ENCODE peak calls at places on chromosomes 2 and 18, in eight cellular contexts. K, A, Z, U, B, Y, V and J are unnamed samples.

GRCh38 chr2:239819091-239819973 is 205.8 kb downstream of the NDUFA10 start:
- DNase-seq in K (no peak), A (no peak), Z (no peak), U (no peak), B (peak), Y (peak), V (peak), J (peak)

GRCh38 chr2:233005096-233005495 is 8.0 kb downstream of the NGEF start:
- DNase-seq in K (no peak), A (no peak), Z (no peak), U (no peak), B (no peak), Y (no peak), V (no peak), J (no peak)

GRCh38 chr2:160338891-160339290 is 138.8 kb upstream of the ITGB6 start:
- DNase-seq in K (no peak), A (no peak), Z (no peak), U (peak), B (no peak), Y (peak), V (no peak), J (no peak)

GRCh38 chr2:72815655-72816268 is 10.1 kb downstream of the EXOC6B start:
- DNase-seq in K (no peak), A (no peak), Z (no peak), U (no peak), B (no peak), Y (no peak), V (peak), J (no peak)

GRCh38 chr2:54139210-54139609 is 23.8 kb downstream of the ACYP2 start:
- DNase-seq in K (no peak), A (no peak), Z (no peak), U (no peak), B (no peak), Y (no peak), V (no peak), J (no peak)

GRCh38 chr2:158723921-158724802 is 71.0 kb upstream of the DAPL1 start:
- DNase-seq in K (peak), A (peak), Z (peak), U (no peak), B (peak), Y (no peak), V (no peak), J (peak)

GRCh38 chr2:99141110-99142108 is at the start of gene C2orf15:
- DNase-seq in K (peak), A (peak), Z (peak), U (peak), B (peak), Y (peak), V (peak), J (peak)

GRCh38 chr2:173232956-173233744 is 121.5 kb upstream of the CDCA7 start:
- DNase-seq in K (no peak), A (no peak), Z (no peak), U (no peak), B (no peak), Y (no peak), V (no peak), J (no peak)

GRCh38 chr2:46967990-46968647 is 52.5 kb upstream of the MCFD2 start:
- DNase-seq in K (peak), A (peak), Z (peak), U (peak), B (peak), Y (peak), V (peak), J (peak)

GRCh38 chr2:60567092-60567491 is 13.6 kb upstream of the BCL11A start:
- DNase-seq in K (no peak), A (no peak), Z (no peak), U (no peak), B (no peak), Y (no peak), V (no peak), J (no peak)

GRCh38 chr18:36536426-36536825 is 238.9 kb downstream of the FHOD3 start:
- DNase-seq in K (no peak), A (no peak), Z (no peak), U (no peak), B (no peak), Y (no peak), V (no peak), J (no peak)

GRCh38 chr2:215436705-215437570 is 1.1 kb upstream of the FN1 start:
- DNase-seq in K (peak), A (no peak), Z (peak), U (no peak), B (peak), Y (no peak), V (no peak), J (no peak)

GRCh38 chr2:236117861-236118269 is 50.3 kb downstream of the GBX2 start:
- DNase-seq in K (no peak), A (no peak), Z (no peak), U (no peak), B (no peak), Y (no peak), V (no peak), J (no peak)

GRCh38 chr2:49241991-49242390 is 87.7 kb upstream of the FSHR start:
- DNase-seq in K (no peak), A (no peak), Z (no peak), U (no peak), B (no peak), Y (no peak), V (no peak), J (no peak)

GRCh38 chr2:235051436-235052260 is 99.8 kb downstream of the SH3BP4 start:
- DNase-seq in K (no peak), A (no peak), Z (no peak), U (no peak), B (peak), Y (no peak), V (no peak), J (no peak)

GRCh38 chr2:157173740-157174184 is 83.7 kb upstream of the GALNT5 start:
- DNase-seq in K (peak), A (peak), Z (peak), U (no peak), B (no peak), Y (no peak), V (no peak), J (no peak)

GRCh38 chr2:25977768-25978167 is 4.5 kb downstream of the KIF3C start:
- DNase-seq in K (no peak), A (peak), Z (peak), U (no peak), B (no peak), Y (no peak), V (no peak), J (no peak)

GRCh38 chr2:60834270-60834717 is 47.1 kb upstream of the REL start:
- DNase-seq in K (no peak), A (no peak), Z (no peak), U (no peak), B (no peak), Y (no peak), V (no peak), J (no peak)

GRCh38 chr2:112712903-112713584 is 7.8 kb upstream of the NT5DC4 start:
- DNase-seq in K (no peak), A (no peak), Z (no peak), U (no peak), B (no peak), Y (no peak), V (peak), J (no peak)

GRCh38 chr2:39437522-39438296 is 624 bp upstream of the MAP4K3 start:
- DNase-seq in K (peak), A (peak), Z (peak), U (peak), B (peak), Y (peak), V (peak), J (peak)

GRCh38 chr2:69493268-69493667 is 56.0 kb upstream of the NFU1 start:
- DNase-seq in K (no peak), A (no peak), Z (no peak), U (no peak), B (peak), Y (no peak), V (no peak), J (no peak)

GRCh38 chr2:238141541-238142318 is 3.3 kb downstream of the KLHL30 start:
- DNase-seq in K (peak), A (peak), Z (peak), U (no peak), B (peak), Y (no peak), V (no peak), J (peak)

GRCh38 chr18:1708006-1708405 is 803.3 kb downstream of the ADCYAP1 start:
- DNase-seq in K (no peak), A (no peak), Z (no peak), U (no peak), B (no peak), Y (no peak), V (no peak), J (no peak)

GRCh38 chr2:82652117-82652516 is 1807.0 kb downstream of the SUCLG1 start:
- DNase-seq in K (no peak), A (no peak), Z (no peak), U (no peak), B (no peak), Y (no peak), V (no peak), J (no peak)

GRCh38 chr2:162298669-162299335 is 19.7 kb downstream of the IFIH1 start:
- DNase-seq in K (no peak), A (no peak), Z (no peak), U (no peak), B (no peak), Y (no peak), V (no peak), J (no peak)

GRCh38 chr2:53259395-53260009 is 508.1 kb upstream of the CHAC2 start:
- DNase-seq in K (no peak), A (no peak), Z (no peak), U (no peak), B (no peak), Y (no peak), V (no peak), J (no peak)

GRCh38 chr2:46580416-46580815 is 101.1 kb downstream of the TMEM247 start:
- DNase-seq in K (no peak), A (no peak), Z (no peak), U (no peak), B (no peak), Y (no peak), V (no peak), J (no peak)

GRCh38 chr2:216539791-216540241 is 41.2 kb downstream of the RPL37A start:
- DNase-seq in K (peak), A (no peak), Z (no peak), U (no peak), B (peak), Y (no peak), V (peak), J (no peak)

GRCh38 chr2:39099820-39100728 is 20.8 kb downstream of the SOS1 start:
- DNase-seq in K (no peak), A (no peak), Z (no peak), U (no peak), B (no peak), Y (no peak), V (no peak), J (no peak)

GRCh38 chr2:23788100-23788499 is 138.8 kb downstream of the ATAD2B start:
- DNase-seq in K (no peak), A (no peak), Z (no peak), U (no peak), B (no peak), Y (no peak), V (no peak), J (no peak)

GRCh38 chr2:188158337-188159100 is 133.2 kb upstream of the GULP1 start:
- DNase-seq in K (no peak), A (no peak), Z (no peak), U (no peak), B (no peak), Y (no peak), V (no peak), J (no peak)

GRCh38 chr2:52036853-52037252 is 1004.9 kb upstream of the NRXN1 start:
- DNase-seq in K (no peak), A (no peak), Z (no peak), U (no peak), B (no peak), Y (no peak), V (no peak), J (no peak)

GRCh38 chr2:172722481-172722880 is 13.2 kb upstream of the RAPGEF4 start:
- DNase-seq in K (no peak), A (no peak), Z (no peak), U (no peak), B (no peak), Y (no peak), V (no peak), J (no peak)

GRCh38 chr2:25213229-25213628 is 44.8 kb upstream of the POMC start:
- DNase-seq in K (no peak), A (no peak), Z (no peak), U (no peak), B (no peak), Y (no peak), V (no peak), J (peak)

GRCh38 chr18:5196253-5197031 is 615 bp downstream of the AKAIN1 start:
- DNase-seq in K (no peak), A (no peak), Z (no peak), U (no peak), B (no peak), Y (no peak), V (peak), J (no peak)

GRCh38 chr18:67520276-67521035 is 3.9 kb upstream of the DSEL start:
- DNase-seq in K (no peak), A (no peak), Z (no peak), U (peak), B (no peak), Y (peak), V (no peak), J (no peak)

GRCh38 chr18:67517224-67517765 is 775 bp upstream of the DSEL start:
- DNase-seq in K (no peak), A (no peak), Z (no peak), U (peak), B (no peak), Y (peak), V (peak), J (peak)

GRCh38 chr18:67516432-67517223 is at the start of gene DSEL:
- DNase-seq in K (peak), A (peak), Z (peak), U (peak), B (peak), Y (peak), V (peak), J (peak)

GRCh38 chr18:67518566-67518965 is 2.0 kb upstream of the DSEL start:
- DNase-seq in K (no peak), A (no peak), Z (no peak), U (no peak), B (no peak), Y (no peak), V (no peak), J (no peak)

GRCh38 chr18:67519582-67519981 is 3.1 kb upstream of the DSEL start:
- DNase-seq in K (no peak), A (no peak), Z (no peak), U (no peak), B (no peak), Y (no peak), V (no peak), J (no peak)
- TF ChIP-seq POLR2A in K (no peak), A (no peak), Z (no peak), U (no peak), B (no peak), Y (no peak), V (no peak), J (no peak)

DNA sequence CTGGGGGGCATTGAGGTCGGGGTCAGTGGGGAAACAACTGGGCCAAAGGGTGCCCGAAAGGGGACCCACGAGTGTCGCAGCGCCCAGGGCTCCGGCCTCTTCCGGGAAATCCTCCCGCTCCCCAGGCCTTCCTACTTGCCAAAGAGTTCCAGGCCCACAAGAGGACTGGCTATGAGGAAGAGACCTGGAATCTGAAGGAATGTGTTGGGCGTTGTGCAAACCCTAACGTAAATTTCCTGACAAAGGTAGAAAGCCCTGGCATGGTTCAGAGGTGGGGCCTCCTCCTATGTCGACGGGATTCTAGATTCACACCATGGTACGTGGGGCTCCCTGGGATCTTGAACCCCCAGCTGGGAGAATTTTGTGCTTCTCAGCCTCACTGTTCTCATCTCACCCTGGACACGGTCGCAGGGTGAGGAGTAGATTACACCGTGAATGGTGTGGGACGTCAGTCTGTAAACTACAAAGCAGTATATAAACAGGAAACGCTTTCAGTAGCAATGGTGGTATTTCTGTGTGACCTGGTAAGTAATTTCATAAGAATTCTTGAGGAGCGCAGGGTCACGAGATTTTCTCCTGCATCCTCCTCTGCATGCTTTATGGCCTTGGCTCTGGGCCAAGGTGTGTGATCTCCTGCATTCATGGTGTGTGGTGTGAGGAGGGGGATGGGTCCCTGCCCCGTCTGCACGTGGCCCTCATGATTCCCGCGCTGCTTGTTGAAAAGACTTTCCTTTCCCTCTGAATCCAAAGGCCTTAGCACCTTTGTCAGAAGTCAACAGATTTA is 868 bp downstream of the HSBP1L1 start:
- DNase-seq in K (no peak), A (peak), Z (no peak), U (peak), B (peak), Y (peak), V (peak), J (peak)
- TF ChIP-seq POLR2A in K (no peak), A (no peak), Z (no peak), U (no peak), B (no peak), Y (no peak), V (no peak), J (no peak)

GRCh38 chr2:74834806-74835755 is 1.2 kb downstream of the HK2 start:
- DNase-seq in K (no peak), A (peak), Z (no peak), U (peak), B (peak), Y (no peak), V (no peak), J (peak)
- TF ChIP-seq POLR2A in K (peak), A (no peak), Z (no peak), U (no peak), B (no peak), Y (no peak), V (no peak), J (no peak)

GRCh38 chr2:178799305-178799704 is 7.9 kb downstream of the TTN start:
- DNase-seq in K (no peak), A (no peak), Z (no peak), U (no peak), B (no peak), Y (no peak), V (no peak), J (no peak)

GRCh38 chr2:178796079-178796677 is 11.0 kb downstream of the TTN start:
- DNase-seq in K (no peak), A (peak), Z (no peak), U (no peak), B (no peak), Y (no peak), V (no peak), J (peak)

GRCh38 chr2:178804791-178805190 is 2.4 kb downstream of the TTN start:
- DNase-seq in K (no peak), A (peak), Z (peak), U (no peak), B (no peak), Y (no peak), V (no peak), J (peak)

DNA sequence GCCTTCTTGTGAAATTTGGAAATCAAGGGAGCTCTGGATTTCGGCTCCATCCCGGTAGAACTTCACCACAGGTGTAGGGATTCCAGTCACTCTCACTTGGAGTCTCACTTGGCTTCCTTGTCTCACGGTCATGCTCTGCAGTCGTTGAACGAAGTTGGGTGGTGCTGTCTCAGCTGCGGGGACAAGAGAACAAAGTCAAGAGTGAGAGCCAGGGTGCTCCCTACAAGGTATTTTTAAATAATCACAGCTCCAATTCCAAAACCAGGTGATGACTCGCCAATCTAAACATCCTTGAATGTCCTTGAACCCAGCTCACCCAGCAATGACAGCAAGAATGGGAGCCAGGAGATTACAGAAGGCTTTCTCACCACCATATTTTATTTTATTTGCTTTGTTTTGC is 6.7 kb downstream of the TTN start:
- DNase-seq in K (no peak), A (no peak), Z (no peak), U (no peak), B (no peak), Y (no peak), V (no peak), J (no peak)
- TF ChIP-seq POLR2A in K (no peak), A (no peak), Z (no peak), U (no peak), B (no peak), Y (no peak), V (no peak), J (no peak)

GRCh38 chr2:241863021-241863954 is 4.6 kb upstream of the PDCD1 start:
- DNase-seq in K (no peak), A (no peak), Z (no peak), U (peak), B (no peak), Y (peak), V (no peak), J (no peak)
- TF ChIP-seq POLR2A in K (no peak), A (no peak), Z (no peak), U (no peak), B (no peak), Y (no peak), V (no peak), J (no peak)

DNA sequence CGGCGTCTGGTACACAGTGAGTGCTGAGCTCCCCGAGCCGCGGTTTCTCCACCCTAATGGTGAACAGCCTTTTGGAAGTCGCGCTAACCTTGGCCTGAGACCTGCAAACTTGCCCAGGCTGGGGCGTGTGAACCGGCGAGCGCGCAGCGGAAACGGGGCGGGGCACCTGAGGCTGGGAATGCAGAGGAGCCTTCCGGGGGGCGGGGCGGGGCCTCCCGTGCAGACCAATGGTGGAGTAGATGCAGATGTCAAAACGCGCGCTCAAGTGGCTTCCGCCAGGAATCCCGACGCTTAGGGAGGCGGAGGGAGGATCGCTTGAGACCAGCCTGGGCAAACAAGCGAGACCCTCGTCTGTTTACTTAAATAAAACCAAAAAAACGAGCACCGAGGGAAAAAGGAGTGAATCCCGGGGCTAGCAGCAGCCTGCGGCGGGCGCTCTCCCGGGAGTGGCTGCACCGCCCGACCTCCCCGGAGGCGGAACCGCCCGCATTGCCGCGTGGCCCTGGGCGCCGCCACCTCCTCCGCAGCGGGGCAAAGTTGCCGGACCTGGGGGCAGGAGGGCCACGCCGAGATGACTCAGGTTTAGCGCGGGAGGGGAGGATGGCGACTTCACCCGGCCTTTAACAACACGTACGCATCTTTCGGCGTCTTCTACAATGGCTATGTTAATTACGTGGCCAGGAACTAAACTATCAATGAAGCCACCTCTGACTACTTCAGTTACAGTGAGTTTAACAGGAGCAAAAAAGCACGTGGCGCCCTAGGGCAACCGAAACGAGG is 2.2 kb upstream of the RRM2 start:
- DNase-seq in K (peak), A (peak), Z (peak), U (peak), B (peak), Y (peak), V (peak), J (peak)
- TF ChIP-seq POLR2A in K (peak), A (peak), Z (peak), U (peak), B (no peak), Y (no peak), V (no peak), J (peak)